ENCODE peak calls at places on chromosomes 7 and 10, in five cellular contexts. W is SK-N-SH, Y is GM12878, Q is HepG2, A is HCT116. P is an unnamed sample.
A peak's percentile ranks its signal among the peaks of the same experiment; 100 is the strongest.

GRCh38 chr10:131722121-131722520 is 178.7 kb upstream of the PPP2R2D start:
- DNase-seq in Q (no peak), Y (no peak), A (no peak), W (no peak), P (no peak)

GRCh38 chr7:96786261-96786997 is 76.8 kb upstream of the SEM1 start:
- DNase-seq in Y (no peak), A (no peak), Q (no peak), W (peak; percentile 16), P (no peak)

GRCh38 chr10:68666280-68666760 is 54.7 kb upstream of the CCAR1 start:
- DNase-seq in Y (no peak), A (no peak), W (no peak), Q (no peak), P (peak; percentile 33)

GRCh38 chr7:27842094-27842493 is 102.1 kb downstream of the TAX1BP1 start:
- DNase-seq in W (peak; percentile 27), Q (no peak), A (no peak), Y (no peak), P (no peak)

GRCh38 chr7:157951300-157952049 is 614.7 kb downstream of the DNAJB6 start:
- DNase-seq in A (no peak), Y (no peak), Q (no peak), W (no peak), P (no peak)

GRCh38 chr7:32533313-32534024 is 38.2 kb downstream of the AVL9 start:
- DNase-seq in A (no peak), Y (no peak), W (no peak), Q (no peak), P (no peak)

GRCh38 chr10:89279449-89279869 is 22.4 kb upstream of the IFIT2 start:
- DNase-seq in W (no peak), Y (no peak), A (no peak), Q (no peak), P (no peak)

GRCh38 chr10:97673736-97674525 is 13.1 kb downstream of the AVPI1 start:
- DNase-seq in Y (no peak), W (no peak), A (no peak), Q (no peak), P (no peak)

GRCh38 chr10:230758-231157 is 95.5 kb downstream of the ZMYND11 start:
- DNase-seq in A (peak; percentile 8), Q (peak; percentile 15), W (peak; percentile 33), Y (no peak), P (peak; percentile 5)

GRCh38 chr7:74275401-74275881 is 13.8 kb upstream of the CLIP2 start:
- DNase-seq in A (no peak), Y (no peak), W (peak; percentile 77), Q (no peak), P (no peak)

GRCh38 chr7:143485091-143485490 is 7.4 kb downstream of the TAS2R41 start:
- DNase-seq in A (no peak), W (no peak), Q (no peak), Y (no peak), P (no peak)

GRCh38 chr10:118062798-118063238 is 16.1 kb upstream of the RAB11FIP2 start:
- DNase-seq in W (no peak), A (no peak), Y (no peak), Q (peak; percentile 27), P (no peak)

GRCh38 chr7:43799605-43800004 is 41.1 kb downstream of the BLVRA start:
- DNase-seq in Q (peak; percentile 45), A (no peak), Y (no peak), W (no peak), P (no peak)

GRCh38 chr7:118731854-118732253 is 507.4 kb downstream of the ANKRD7 start:
- DNase-seq in A (peak; percentile 13), W (no peak), Q (no peak), Y (no peak), P (no peak)

GRCh38 chr7:139297795-139298194 is 43.3 kb upstream of the FMC1 start:
- DNase-seq in Y (no peak), W (no peak), A (no peak), Q (peak; percentile 43), P (no peak)
- TF ChIP-seq POLR2AphosphoS5 in Y (no peak), W (no peak), A (no peak), Q (no peak), P (no peak)

GRCh38 chr10:3777876-3778707 is 6.9 kb downstream of the KLF6 start:
- DNase-seq in W (no peak), Q (no peak), Y (no peak), A (no peak), P (no peak)
- TF ChIP-seq SIN3A in W (no peak), Q (no peak), Y (no peak), A (no peak), P (no peak)

GRCh38 chr10:13536674-13537366 is 8.0 kb upstream of the BEND7 start:
- DNase-seq in A (peak; percentile 33), Q (peak; percentile 65), Y (peak; percentile 16), W (peak; percentile 82), P (peak; percentile 10)
- H3K4me3 ChIP-seq in A (no peak overlapping the region), Q (no peak overlapping the region), Y (no peak overlapping the region), W (no peak overlapping the region), P (no peak overlapping the region)

GRCh38 chr10:75431180-75432111 is at the start of gene LRMDA:
- DNase-seq in A (no peak), Y (no peak), Q (peak; percentile 83), W (peak; percentile 78), P (no peak)
- TF ChIP-seq POLR2AphosphoS5 in A (peak; percentile 20), Y (no peak), Q (peak; percentile 46), W (no peak), P (no peak)

DNA sequence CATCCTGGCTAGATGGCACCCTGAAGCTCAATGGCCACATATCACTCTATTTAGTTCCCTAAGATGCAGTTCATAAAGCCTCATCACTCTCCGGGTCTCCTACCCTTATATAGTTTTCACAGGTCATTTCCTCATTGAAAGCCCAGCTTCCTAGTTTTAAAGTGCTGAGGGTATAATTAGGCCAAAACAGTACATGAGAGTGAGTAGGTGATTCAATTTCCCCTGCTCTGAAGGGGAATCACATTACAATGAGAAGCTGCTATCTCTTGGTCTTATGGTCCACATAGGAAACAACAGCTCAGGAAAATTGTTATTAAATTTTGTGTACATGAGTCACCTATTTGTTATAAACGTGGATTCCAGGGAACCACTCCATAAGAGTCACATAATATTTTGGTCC is 162.0 kb downstream of the SEMA3E start:
- DNase-seq in Y (no peak), W (no peak), A (no peak), Q (no peak), P (no peak)
- TF ChIP-seq SIN3A in Y (no peak), W (no peak), A (no peak), Q (no peak), P (no peak)

DNA sequence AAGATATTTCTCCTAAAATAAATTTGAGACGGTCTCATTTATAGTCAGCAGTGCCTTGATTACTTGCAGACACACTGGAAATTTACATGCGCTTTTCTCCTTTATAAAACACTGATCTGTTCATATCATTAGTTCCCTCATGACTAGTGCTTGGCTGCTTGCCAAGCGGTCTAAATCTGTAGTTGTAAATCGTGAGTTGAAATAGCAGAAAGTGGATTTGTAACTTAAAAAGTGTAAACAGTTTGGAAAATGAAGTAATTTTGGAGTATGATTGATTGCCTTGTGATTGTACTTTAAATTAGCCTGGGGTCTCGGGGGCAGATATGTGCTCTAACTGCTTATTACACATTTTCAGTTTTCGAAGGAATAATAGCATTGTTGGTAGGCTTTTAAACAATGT is 73.1 kb downstream of the ARID5B start:
- DNase-seq in Q (no peak), W (peak; percentile 29), Y (no peak), A (no peak), P (no peak)
- H3K4me3 ChIP-seq in Q (no peak overlapping the region), W (no peak overlapping the region), Y (no peak overlapping the region), A (no peak overlapping the region), P (no peak overlapping the region)

GRCh38 chr10:35505241-35505873 is 99.8 kb upstream of the GJD4 start:
- DNase-seq in Q (peak; percentile 46), W (no peak), Y (no peak), A (no peak), P (no peak)
- TF ChIP-seq POLR2AphosphoS5 in Q (no peak), W (no peak), Y (no peak), A (no peak), P (no peak)

GRCh38 chr10:5492322-5492855 is 7.0 kb downstream of the CALML5 start:
- DNase-seq in A (no peak), W (no peak), Q (no peak), Y (no peak), P (no peak)
- TF ChIP-seq SIN3A in A (no peak), W (no peak), Q (no peak), Y (no peak), P (no peak)

GRCh38 chr7:5397657-5398237 is 25.9 kb downstream of the TNRC18 start:
- DNase-seq in A (no peak), Q (no peak), W (no peak), Y (no peak), P (no peak)
- H3K4me3 ChIP-seq in A (peak overlapping the region; percentile 83), Q (no peak overlapping the region), W (no peak overlapping the region), Y (peak overlapping the region; percentile 96), P (peak overlapping the region; percentile 63)

GRCh38 chr10:48525113-48525512 is 79.8 kb downstream of the ARHGAP22 start:
- DNase-seq in W (no peak), Y (no peak), A (no peak), Q (no peak), P (no peak)

GRCh38 chr10:48526846-48527505 is 77.9 kb downstream of the ARHGAP22 start:
- DNase-seq in W (no peak), A (no peak), Y (no peak), Q (no peak), P (no peak)

GRCh38 chr10:48527691-48528212 is 77.1 kb downstream of the ARHGAP22 start:
- DNase-seq in W (no peak), Y (no peak), Q (no peak), A (no peak), P (no peak)

GRCh38 chr10:48525956-48526355 is 78.9 kb downstream of the ARHGAP22 start:
- DNase-seq in Y (no peak), W (no peak), A (no peak), Q (no peak), P (no peak)

DNA sequence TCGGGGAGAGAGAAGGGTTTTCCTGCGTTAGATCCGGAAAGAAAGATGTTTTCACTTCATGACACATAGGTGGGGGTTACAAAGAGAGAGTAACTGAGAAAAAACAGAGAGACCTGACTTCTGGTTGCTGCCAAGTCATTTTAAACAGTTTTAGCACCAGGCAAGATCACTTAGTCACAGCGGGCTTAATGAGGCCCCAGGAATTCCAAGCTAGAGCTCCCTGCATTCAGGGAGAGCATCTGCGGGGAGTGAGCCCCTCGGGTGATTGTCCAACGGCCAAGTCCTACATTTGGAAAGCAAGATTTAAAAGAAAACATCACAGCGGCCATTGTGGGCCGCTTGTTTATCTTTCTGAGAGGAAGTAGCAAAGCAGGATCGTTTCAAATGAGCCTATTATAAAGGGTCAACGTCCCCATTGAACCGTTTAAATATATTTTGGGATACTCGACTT is 78.5 kb downstream of the ARHGAP22 start:
- DNase-seq in Q (no peak), Y (no peak), W (no peak), A (no peak), P (no peak)
- TF ChIP-seq POLR2AphosphoS5 in Q (no peak), Y (no peak), W (peak; percentile 47), A (no peak), P (no peak)

P was measured in Panc1.